ENCODE peak calls at places on chromosomes 13 and 19, in eight cellular contexts. A, P, Z, O, S, R, M and Q are unnamed samples.

GRCh38 chr19:33192010-33192409 is 2.1 kb upstream of the LRP3 start:
- DNase-seq in O (no peak), P (no peak), S (no peak), M (no peak), A (no peak), Z (peak), R (no peak), Q (peak)

GRCh38 chr13:37138169-37138568 is 32.7 kb upstream of the CSNK1A1L start:
- DNase-seq in A (no peak), P (no peak), Z (no peak), R (no peak), O (peak), S (no peak), M (no peak), Q (peak)

GRCh38 chr13:20000062-20000552 is 41.6 kb downstream of the ZMYM2 start:
- DNase-seq in M (no peak), Z (no peak), A (no peak), R (no peak), P (no peak), O (no peak), S (no peak), Q (no peak)

GRCh38 chr13:27018230-27018875 is 153.3 kb downstream of the USP12 start:
- DNase-seq in A (no peak), R (no peak), P (no peak), S (no peak), M (no peak), Z (no peak), O (peak), Q (peak)

GRCh38 chr13:102484329-102484728 is 82.5 kb upstream of the FGF14 start:
- DNase-seq in O (no peak), Z (peak), P (no peak), S (no peak), R (peak), M (peak), A (peak), Q (no peak)

GRCh38 chr19:15381864-15382263 is 2.3 kb upstream of the AKAP8 start:
- DNase-seq in R (no peak), O (no peak), P (no peak), A (no peak), Z (no peak), S (no peak), M (no peak), Q (no peak)

GRCh38 chr13:44919103-44919804 is 70.0 kb downstream of the NUFIP1 start:
- DNase-seq in R (no peak), Z (no peak), S (no peak), P (no peak), A (no peak), M (no peak), O (no peak), Q (no peak)

GRCh38 chr19:32201211-32201610 is 144.2 kb upstream of the ZNF507 start:
- DNase-seq in P (no peak), Z (no peak), R (no peak), O (no peak), M (no peak), A (no peak), S (no peak), Q (no peak)

GRCh38 chr13:23642110-23642509 is 71.9 kb downstream of the TNFRSF19 start:
- DNase-seq in P (no peak), S (no peak), O (no peak), M (peak), A (peak), R (peak), Z (no peak), Q (no peak)

GRCh38 chr13:97226013-97226412 is 3.9 kb downstream of the MBNL2 start:
- DNase-seq in M (no peak), S (no peak), Z (no peak), R (no peak), P (no peak), A (no peak), O (no peak), Q (peak)

GRCh38 chr13:34617684-34618083 is 324.4 kb upstream of the NBEA start:
- DNase-seq in Z (no peak), S (peak), P (no peak), R (peak), M (no peak), A (peak), O (no peak), Q (no peak)

GRCh38 chr13:36126496-36126895 is 4.7 kb downstream of the DCLK1 start:
- DNase-seq in R (no peak), S (no peak), P (no peak), A (no peak), O (no peak), M (no peak), Z (no peak), Q (no peak)

GRCh38 chr19:33201473-33201872 is 7.3 kb downstream of the LRP3 start:
- DNase-seq in A (no peak), R (no peak), O (no peak), P (no peak), Z (no peak), M (no peak), S (no peak), Q (no peak)

GRCh38 chr19:29887498-29887897 is 54.5 kb upstream of the URI1 start:
- DNase-seq in S (peak), R (no peak), P (no peak), A (no peak), M (peak), Z (no peak), O (no peak), Q (no peak)

GRCh38 chr13:20711301-20712044 is 8.0 kb downstream of the IL17D start:
- DNase-seq in M (no peak), A (no peak), O (peak), S (no peak), R (no peak), Z (peak), P (no peak), Q (peak)

GRCh38 chr19:17920527-17920926 is 12.3 kb upstream of the CCDC124 start:
- DNase-seq in A (no peak), P (no peak), Z (no peak), R (no peak), S (no peak), O (no peak), M (no peak), Q (no peak)

GRCh38 chr19:16338470-16339360 is 14.1 kb downstream of the KLF2 start:
- DNase-seq in O (no peak), Z (no peak), R (peak), A (peak), P (no peak), M (peak), S (peak), Q (peak)

GRCh38 chr19:10290876-10291553 is 1.3 kb downstream of the ICAM5 start:
- DNase-seq in M (peak), P (no peak), S (peak), A (no peak), O (peak), Z (peak), R (no peak), Q (peak)

GRCh38 chr13:75400775-75401174 is 81.2 kb downstream of the TBC1D4 start:
- DNase-seq in M (no peak), Z (no peak), A (no peak), S (no peak), P (no peak), R (no peak), O (no peak), Q (no peak)

DNA sequence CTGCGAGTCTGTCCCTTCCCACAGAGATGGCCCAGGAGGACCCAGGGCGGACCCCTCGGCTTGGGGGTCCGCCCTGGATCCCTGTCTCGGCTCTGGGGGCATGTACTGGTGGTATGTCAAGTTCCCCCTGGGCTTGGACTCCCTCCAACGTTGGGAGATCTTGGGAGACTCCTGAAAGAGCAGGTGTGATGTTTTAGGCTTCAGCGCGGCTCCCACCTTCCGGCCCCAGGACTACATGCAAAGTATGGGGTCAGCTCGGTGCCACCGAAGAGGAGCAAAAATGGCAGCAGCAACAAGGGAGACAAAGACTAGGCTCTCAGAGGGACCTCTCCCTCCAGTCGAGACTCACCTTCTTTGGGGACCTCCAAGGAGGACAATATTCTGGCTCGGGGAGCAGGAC is 4.2 kb downstream of the MAMSTR start:
- DNase-seq in A (no peak), S (no peak), R (no peak), Z (no peak), O (no peak), P (no peak), M (no peak), Q (peak)
- H3K9ac ChIP-seq in A (no peak), S (peak), R (peak), Z (no peak), O (no peak), P (no peak), M (no peak), Q (no peak)

DNA sequence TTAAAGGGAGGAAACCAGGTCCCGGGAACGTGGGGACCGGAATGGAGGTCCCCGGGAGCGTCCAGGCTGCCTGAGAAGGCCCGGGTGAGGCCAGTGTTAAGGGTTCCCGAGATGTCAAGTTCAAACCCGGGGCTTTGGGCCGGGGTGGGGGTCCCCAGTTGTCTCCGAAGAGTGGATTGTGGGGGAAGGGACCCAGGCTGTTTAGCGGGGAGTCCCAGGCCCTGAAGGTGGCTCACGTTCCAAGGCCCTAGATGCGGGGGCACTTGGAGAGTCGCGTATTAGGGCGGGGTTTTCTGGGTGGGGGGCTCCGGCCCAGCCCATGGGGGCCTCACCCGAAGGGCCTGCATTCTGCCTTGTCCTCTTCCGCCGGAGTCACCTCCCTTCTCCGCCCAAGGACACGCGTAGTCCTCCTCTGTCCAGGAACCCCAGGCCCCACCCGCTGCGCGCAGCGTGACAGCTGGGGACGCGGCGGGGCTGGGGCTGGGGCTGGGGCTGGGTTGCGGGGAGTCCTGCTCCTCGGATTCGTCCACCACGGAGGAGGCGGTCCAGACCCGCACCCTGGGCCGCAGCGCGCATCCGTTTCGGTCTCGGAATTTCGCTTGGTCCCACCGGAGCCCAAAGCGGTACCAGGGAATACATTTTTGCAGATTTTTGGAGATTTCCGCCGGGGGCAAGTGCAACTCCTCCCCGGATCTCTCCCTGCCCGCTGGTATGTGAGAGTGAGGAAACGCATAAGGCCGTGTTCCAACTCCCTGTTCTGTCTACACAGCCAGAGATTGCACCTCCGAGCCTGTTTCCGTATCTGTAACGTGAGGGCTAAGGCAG is at the start of gene COX7A1:
- DNase-seq in Z (no peak), A (no peak), P (no peak), M (no peak), S (no peak), R (no peak), O (no peak), Q (peak)
- H3K9ac ChIP-seq in Z (no peak), A (peak), P (no peak), M (no peak), S (peak), R (peak), O (no peak), Q (no peak)

GRCh38 chr19:46603752-46604241 is 2.7 kb downstream of the CALM3 start:
- DNase-seq in A (no peak), O (no peak), Z (no peak), S (peak), R (no peak), P (no peak), M (no peak), Q (peak)

GRCh38 chr19:46601318-46602224 is at the start of gene CALM3:
- DNase-seq in O (no peak), Z (peak), S (peak), A (no peak), P (no peak), R (no peak), M (no peak), Q (peak)

GRCh38 chr19:46602392-46603194 is 1.5 kb downstream of the CALM3 start:
- DNase-seq in O (no peak), A (no peak), S (peak), R (no peak), M (no peak), P (no peak), Z (no peak), Q (peak)

GRCh38 chr19:46604781-46605355 is 3.7 kb downstream of the CALM3 start:
- DNase-seq in S (no peak), A (no peak), M (no peak), Z (no peak), O (no peak), R (no peak), P (no peak), Q (peak)

DNA sequence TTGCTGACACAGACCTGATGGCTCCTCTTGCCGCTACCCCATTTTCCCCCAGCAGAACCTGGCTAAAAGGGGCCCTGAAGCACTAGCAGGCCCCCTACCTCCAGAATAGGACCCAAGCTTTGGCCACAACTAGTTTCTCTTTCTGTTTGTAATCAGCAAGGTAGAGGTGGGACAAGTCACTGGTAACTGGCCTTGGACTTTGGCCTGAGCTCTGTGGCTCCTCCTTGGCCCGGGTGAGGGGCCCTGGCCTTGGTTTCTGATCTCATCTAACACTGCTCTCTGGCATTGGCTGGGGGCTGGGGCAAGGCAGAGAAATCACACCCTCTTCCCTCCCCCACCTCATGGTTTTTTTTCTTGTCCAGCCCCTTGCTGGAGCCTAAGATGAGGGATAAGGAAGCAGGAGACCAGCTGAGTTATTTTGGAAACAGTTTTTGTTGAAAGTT is 2.1 kb downstream of the CALM3 start:
- DNase-seq in O (no peak), Z (no peak), S (peak), A (no peak), R (no peak), M (no peak), P (no peak), Q (peak)
- H3K9ac ChIP-seq in O (no peak), Z (peak), S (peak), A (peak), R (peak), M (peak), P (peak), Q (peak)

GRCh38 chr13:30303269-30303668 is 4.1 kb downstream of the KATNAL1 start:
- DNase-seq in A (no peak), S (no peak), P (no peak), Z (no peak), M (no peak), O (no peak), R (no peak), Q (no peak)
- H3K9ac ChIP-seq in A (no peak), S (no peak), P (no peak), Z (no peak), M (no peak), O (no peak), R (peak), Q (no peak)

GRCh38 chr13:40387775-40388174 is 278.7 kb downstream of the FOXO1 start:
- DNase-seq in M (no peak), R (no peak), P (no peak), A (no peak), O (no peak), Z (no peak), S (no peak), Q (no peak)

GRCh38 chr13:40389081-40389641 is 277.3 kb downstream of the FOXO1 start:
- DNase-seq in P (no peak), A (no peak), Z (no peak), M (no peak), R (no peak), S (no peak), O (no peak), Q (no peak)

GRCh38 chr13:40391788-40392187 is 274.7 kb downstream of the FOXO1 start:
- DNase-seq in P (no peak), O (no peak), A (no peak), Z (no peak), M (no peak), R (no peak), S (no peak), Q (no peak)

GRCh38 chr13:40388617-40389016 is 277.8 kb downstream of the FOXO1 start:
- DNase-seq in M (peak), P (no peak), R (peak), S (no peak), A (peak), Z (no peak), O (no peak), Q (no peak)

DNA sequence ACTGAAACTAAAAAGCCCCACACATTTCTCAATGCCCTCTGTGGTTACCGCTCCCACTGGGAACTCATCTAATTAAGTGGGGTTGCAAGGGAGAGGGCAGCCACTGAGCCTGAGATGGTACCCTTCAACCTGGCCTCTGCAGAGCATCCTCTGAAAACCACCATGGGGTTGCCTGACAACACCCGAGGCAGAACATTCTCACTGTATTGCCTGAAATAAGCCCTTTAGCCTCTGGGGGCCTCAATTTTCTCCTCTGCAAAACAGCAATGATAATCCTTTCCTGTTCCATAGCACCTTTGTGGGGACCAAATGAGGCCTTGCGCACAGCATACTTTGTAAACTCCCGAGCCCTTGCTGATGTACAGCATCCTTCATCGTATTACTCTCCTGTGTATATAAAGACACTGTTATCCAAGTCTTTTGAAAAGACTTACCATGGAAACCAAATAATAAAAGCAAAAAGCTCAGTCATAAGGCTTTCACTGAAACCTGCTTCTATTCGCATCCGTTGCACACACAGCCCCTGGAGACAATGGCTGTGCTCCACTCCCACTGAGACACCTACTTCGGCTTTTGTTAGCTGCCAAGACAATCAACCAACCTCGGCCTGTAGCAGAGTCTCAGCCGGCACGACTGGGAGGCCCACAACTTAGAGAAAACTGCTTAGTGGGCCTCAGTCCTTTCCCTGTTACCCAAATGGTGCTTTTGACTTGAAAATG is 276.0 kb downstream of the FOXO1 start:
- DNase-seq in Z (peak), R (no peak), P (peak), M (no peak), S (no peak), A (no peak), O (no peak), Q (no peak)
- H3K9ac ChIP-seq in Z (no peak), R (no peak), P (no peak), M (no peak), S (no peak), A (no peak), O (no peak), Q (no peak)

GRCh38 chr13:105979586-105979985 is 555.9 kb downstream of the EFNB2 start:
- DNase-seq in S (no peak), M (no peak), Z (peak), P (peak), R (no peak), A (no peak), O (no peak), Q (no peak)

GRCh38 chr13:105984236-105984635 is 551.2 kb downstream of the EFNB2 start:
- DNase-seq in P (no peak), Z (no peak), R (no peak), O (no peak), A (no peak), S (no peak), M (no peak), Q (no peak)

GRCh38 chr13:105982219-105982618 is 553.2 kb downstream of the EFNB2 start:
- DNase-seq in M (no peak), O (peak), A (no peak), P (no peak), R (no peak), Z (peak), S (no peak), Q (peak)

GRCh38 chr13:105974380-105974779 is 561.1 kb downstream of the EFNB2 start:
- DNase-seq in M (no peak), P (no peak), R (no peak), A (no peak), S (no peak), Z (no peak), O (no peak), Q (no peak)

DNA sequence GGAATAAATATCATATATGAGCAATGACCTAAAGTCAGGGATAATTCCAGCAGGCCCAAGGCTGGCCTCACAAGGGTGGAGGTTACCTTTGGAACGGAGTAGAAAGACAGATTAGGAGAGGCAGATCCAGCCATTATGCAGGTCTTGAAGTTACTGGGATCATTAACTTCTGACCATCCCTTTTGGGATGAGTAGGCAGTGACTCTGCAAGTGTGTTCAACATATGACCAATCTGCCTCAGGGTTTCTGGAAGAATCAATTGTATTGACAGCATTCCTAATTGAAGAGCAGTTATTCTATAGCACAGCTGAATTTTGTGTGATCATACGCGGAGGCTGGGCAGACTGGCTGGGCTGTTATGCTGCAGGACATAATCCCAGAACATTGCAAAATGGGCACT is 556.3 kb downstream of the EFNB2 start:
- DNase-seq in S (no peak), R (no peak), Z (no peak), P (no peak), M (no peak), O (no peak), A (no peak), Q (no peak)
- H3K9ac ChIP-seq in S (no peak), R (no peak), Z (no peak), P (no peak), M (no peak), O (no peak), A (no peak), Q (no peak)